ENCODE peak calls at places on chromosomes 7 and 10, in six cellular contexts. U, R, X, Z, Q and E are unnamed samples.
A peak's percentile ranks its signal among the peaks of the same experiment; 100 is the strongest.

GRCh38 chr7:94643771-94644545 is 12.0 kb downstream of the SGCE start:
- DNase-seq in U (no peak), R (no peak), X (no peak), Z (no peak), Q (peak; percentile 82), E (no peak)

GRCh38 chr7:38628630-38629385 is 2.4 kb downstream of the AMPH start:
- DNase-seq in U (no peak), R (peak; percentile 85), X (no peak), Z (no peak), Q (peak; percentile 3), E (no peak)

GRCh38 chr10:87636313-87636915 is 23.3 kb upstream of the PAPSS2 start:
- DNase-seq in U (no peak), R (no peak), X (peak; percentile 70), Z (no peak), Q (no peak), E (no peak)

GRCh38 chr7:81956520-81956919 is 186.7 kb upstream of the HGF start:
- DNase-seq in U (no peak), R (peak; percentile 50), X (no peak), Z (no peak), Q (peak; percentile 68), E (no peak)

GRCh38 chr7:50369408-50370026 is 65.0 kb downstream of the IKZF1 start:
- DNase-seq in U (no peak), R (peak; percentile 5), X (no peak), Z (no peak), Q (peak; percentile 50), E (no peak)

GRCh38 chr10:132677096-132677904 is 108.6 kb downstream of the NKX6-2 start:
- DNase-seq in U (no peak), R (no peak), X (peak; percentile 37), Z (no peak), Q (no peak), E (no peak)

GRCh38 chr10:4059471-4060138 is 274.6 kb upstream of the KLF6 start:
- DNase-seq in U (no peak), R (no peak), X (no peak), Z (no peak), Q (no peak), E (no peak)

GRCh38 chr10:102597131-102597891 is 47.0 kb upstream of the TRIM8 start:
- DNase-seq in U (no peak), R (no peak), X (peak; percentile 86), Z (no peak), Q (no peak), E (no peak)

GRCh38 chr7:47523401-47523800 is 58.5 kb downstream of the TNS3 start:
- DNase-seq in U (no peak), R (no peak), X (no peak), Z (no peak), Q (no peak), E (no peak)

GRCh38 chr7:18610331-18610948 is 114.9 kb downstream of the HDAC9 start:
- DNase-seq in U (no peak), R (peak; percentile 19), X (no peak), Z (no peak), Q (peak; percentile 60), E (no peak)

GRCh38 chr10:3281911-3282310 is 109.3 kb upstream of the PITRM1 start:
- DNase-seq in U (no peak), R (no peak), X (no peak), Z (no peak), Q (no peak), E (no peak)

DNA sequence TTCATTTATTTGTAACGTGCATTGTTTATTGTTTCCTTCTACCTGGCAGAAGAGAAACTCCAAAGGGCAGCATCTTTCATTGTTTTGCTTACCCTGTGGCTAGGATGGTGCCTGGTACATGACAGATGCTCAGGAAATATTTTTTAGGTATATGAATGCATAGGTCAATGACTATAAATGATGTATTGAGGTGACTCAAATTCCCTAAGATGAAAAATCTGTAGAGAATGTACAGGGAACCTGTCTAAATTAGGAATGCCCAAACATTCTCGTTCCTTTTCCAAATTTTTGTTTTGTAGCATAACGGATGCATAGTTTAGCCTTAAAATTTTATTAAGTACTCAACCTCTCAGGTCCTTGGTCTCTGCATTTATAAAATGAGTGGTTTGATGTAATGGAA is 71.6 kb downstream of the NRP1 start:
- DNase-seq in U (no peak), R (no peak), X (no peak), Z (no peak), Q (peak; percentile 91), E (no peak)
- H3K27ac ChIP-seq in U (no peak overlapping the region), R (peak overlapping the region; percentile 97), X (no peak overlapping the region), Z (no peak overlapping the region), Q (peak overlapping the region; percentile 65), E (no peak overlapping the region)

GRCh38 chr7:318476-319266 is 28.7 kb downstream of the FOXL3 start:
- DNase-seq in U (no peak), R (no peak), X (no peak), Z (no peak), Q (no peak), E (no peak)
- H3K27me3 ChIP-seq in U (no peaks in the 10 kb centered on the region), R (peaks cover 60% of the 10 kb centered on the region), X (no peaks in the 10 kb centered on the region), Z (no peaks in the 10 kb centered on the region), Q (peaks cover 51% of the 10 kb centered on the region), E (no peaks in the 10 kb centered on the region)

GRCh38 chr7:76106893-76107292 is 59.0 kb downstream of the MDH2 start:
- DNase-seq in U (no peak), R (no peak), X (no peak), Z (no peak), Q (no peak), E (no peak)
- H3K4me3 ChIP-seq in U (no peak overlapping the region), R (no peak overlapping the region), X (no peak overlapping the region), Z (no peak overlapping the region), Q (no peak overlapping the region), E (no peak overlapping the region)

GRCh38 chr7:102450242-102450641 is 14.4 kb downstream of the ALKBH4 start:
- DNase-seq in U (no peak), R (no peak), X (no peak), Z (no peak), Q (peak; percentile 51), E (no peak)
- H3K27ac ChIP-seq in U (no peak overlapping the region), R (no peak overlapping the region), X (no peak overlapping the region), Z (no peak overlapping the region), Q (no peak overlapping the region), E (no peak overlapping the region)

DNA sequence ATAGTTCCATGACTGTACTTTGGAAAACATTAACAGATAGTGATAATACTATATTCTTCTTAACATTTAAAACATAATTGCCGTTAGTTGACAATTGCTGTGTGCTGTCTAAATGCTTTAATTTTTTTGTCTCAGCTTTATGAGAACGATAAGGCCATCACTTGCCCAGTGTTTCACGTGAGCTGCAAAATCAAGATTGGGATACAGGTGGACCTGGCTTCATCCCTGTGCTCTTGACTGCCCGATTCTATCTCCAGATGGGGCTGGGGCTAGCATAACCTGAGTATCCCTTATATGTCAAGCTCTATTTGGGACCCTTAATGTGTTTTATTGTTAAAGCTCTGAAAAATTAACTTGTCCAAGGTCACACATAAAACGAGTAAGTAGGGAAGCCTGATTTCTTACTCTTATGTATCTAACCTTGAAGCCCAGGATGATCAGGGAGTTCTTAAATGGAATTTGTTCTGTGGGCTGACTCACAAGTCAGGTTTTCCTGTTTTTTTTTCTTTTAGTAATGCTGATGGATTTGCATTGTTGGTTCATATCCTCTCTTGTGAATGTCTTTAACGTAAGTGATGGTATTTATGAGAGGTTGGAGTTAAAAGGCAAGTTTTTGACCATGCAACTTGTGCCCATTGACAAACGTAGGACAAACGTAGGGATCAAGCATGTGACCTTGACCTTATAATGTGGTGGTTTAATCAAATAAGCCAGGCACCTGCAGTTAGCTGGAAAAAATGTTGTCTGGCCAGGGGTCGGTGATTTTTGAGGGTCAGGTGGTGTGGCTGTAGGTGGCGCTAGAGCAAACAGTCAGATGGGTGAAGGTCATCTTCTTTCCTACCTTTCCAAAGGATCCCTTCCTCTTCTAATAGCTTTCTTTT is 3.6 kb downstream of the PRKAR2B start:
- DNase-seq in U (no peak), R (no peak), X (no peak), Z (no peak), Q (peak; percentile 22), E (no peak)
- H3K27me3 ChIP-seq in U (no peaks in the 10 kb centered on the region), R (no peaks in the 10 kb centered on the region), X (no peaks in the 10 kb centered on the region), Z (no peaks in the 10 kb centered on the region), Q (peaks cover 53% of the 10 kb centered on the region), E (no peaks in the 10 kb centered on the region)